ENCODE peak calls at places on chromosomes 3 and 15, in ten cellular contexts. One of them, this sample, is unnamed.
A peak's percentile ranks its signal among the peaks of the same experiment; 100 is the strongest.

GRCh38 chr15:101167791-101168462 is 83.9 kb downstream of the CHSY1 start:
- DNase-seq in stimulated activated CD8-positive, alpha-beta memory T cell treated with anti-CD3 and anti-CD28 coated beads, Interleukin-4, amount 100 ng/mL, for 4 hours: peak; percentile 44
- DNase-seq in fibroblast of the aortic adventitia: peak; percentile 96
- DNase-seq in transverse colon: peak; percentile 30
- DNase-seq in NCI-H446 treated with DMSO at 0.1 percent for 48 hours: no peak
- DNase-seq in cardiac muscle cell: peak; percentile 96
- DNase-seq in A673: no peak
- DNase-seq in ovary: no peak
- DNase-seq in cardiac fibroblast: peak; percentile 96
- DNase-seq in IMR-90: peak; percentile 97
- DNase-seq in this sample: peak; percentile 95

GRCh38 chr3:10565814-10566213 is 60.4 kb upstream of the ATP2B2 start:
- DNase-seq in stimulated activated CD8-positive, alpha-beta memory T cell treated with anti-CD3 and anti-CD28 coated beads, Interleukin-4, amount 100 ng/mL, for 4 hours: no peak
- DNase-seq in fibroblast of the aortic adventitia: no peak
- DNase-seq in transverse colon: no peak
- DNase-seq in NCI-H446 treated with DMSO at 0.1 percent for 48 hours: no peak
- DNase-seq in cardiac muscle cell: no peak
- DNase-seq in A673: no peak
- DNase-seq in ovary: no peak
- DNase-seq in cardiac fibroblast: no peak
- DNase-seq in IMR-90: no peak
- DNase-seq in this sample: no peak

GRCh38 chr3:100968908-100969556 is 24.2 kb downstream of the ABI3BP start:
- DNase-seq in stimulated activated CD8-positive, alpha-beta memory T cell treated with anti-CD3 and anti-CD28 coated beads, Interleukin-4, amount 100 ng/mL, for 4 hours: no peak
- DNase-seq in fibroblast of the aortic adventitia: peak; percentile 92
- DNase-seq in transverse colon: no peak
- DNase-seq in NCI-H446 treated with DMSO at 0.1 percent for 48 hours: no peak
- DNase-seq in cardiac muscle cell: peak; percentile 53
- DNase-seq in A673: no peak
- DNase-seq in ovary: no peak
- DNase-seq in cardiac fibroblast: peak; percentile 51
- DNase-seq in IMR-90: no peak
- DNase-seq in this sample: no peak

GRCh38 chr3:43296565-43296964 is 10.2 kb downstream of the SNRK start:
- DNase-seq in stimulated activated CD8-positive, alpha-beta memory T cell treated with anti-CD3 and anti-CD28 coated beads, Interleukin-4, amount 100 ng/mL, for 4 hours: peak; percentile 54
- DNase-seq in fibroblast of the aortic adventitia: peak; percentile 23
- DNase-seq in transverse colon: peak; percentile 46
- DNase-seq in NCI-H446 treated with DMSO at 0.1 percent for 48 hours: no peak
- DNase-seq in cardiac muscle cell: peak; percentile 48
- DNase-seq in A673: peak; percentile 10
- DNase-seq in ovary: no peak
- DNase-seq in cardiac fibroblast: peak; percentile 52
- DNase-seq in IMR-90: peak; percentile 23
- DNase-seq in this sample: peak; percentile 47

GRCh38 chr3:149934524-149934923 is 36.2 kb downstream of the PFN2 start:
- DNase-seq in stimulated activated CD8-positive, alpha-beta memory T cell treated with anti-CD3 and anti-CD28 coated beads, Interleukin-4, amount 100 ng/mL, for 4 hours: no peak
- DNase-seq in fibroblast of the aortic adventitia: peak; percentile 90
- DNase-seq in transverse colon: no peak
- DNase-seq in NCI-H446 treated with DMSO at 0.1 percent for 48 hours: no peak
- DNase-seq in cardiac muscle cell: peak; percentile 87
- DNase-seq in A673: no peak
- DNase-seq in ovary: no peak
- DNase-seq in cardiac fibroblast: peak; percentile 88
- DNase-seq in IMR-90: peak; percentile 85
- DNase-seq in this sample: no peak

GRCh38 chr3:175495331-175495730 is 636.2 kb downstream of the NAALADL2 start:
- DNase-seq in stimulated activated CD8-positive, alpha-beta memory T cell treated with anti-CD3 and anti-CD28 coated beads, Interleukin-4, amount 100 ng/mL, for 4 hours: no peak
- DNase-seq in fibroblast of the aortic adventitia: no peak
- DNase-seq in transverse colon: no peak
- DNase-seq in NCI-H446 treated with DMSO at 0.1 percent for 48 hours: no peak
- DNase-seq in cardiac muscle cell: no peak
- DNase-seq in A673: no peak
- DNase-seq in ovary: no peak
- DNase-seq in cardiac fibroblast: no peak
- DNase-seq in IMR-90: no peak
- DNase-seq in this sample: no peak

GRCh38 chr3:187770224-187770623 is 25.0 kb upstream of the BCL6 start:
- DNase-seq in stimulated activated CD8-positive, alpha-beta memory T cell treated with anti-CD3 and anti-CD28 coated beads, Interleukin-4, amount 100 ng/mL, for 4 hours: no peak
- DNase-seq in fibroblast of the aortic adventitia: no peak
- DNase-seq in transverse colon: no peak
- DNase-seq in NCI-H446 treated with DMSO at 0.1 percent for 48 hours: no peak
- DNase-seq in cardiac muscle cell: no peak
- DNase-seq in A673: no peak
- DNase-seq in ovary: no peak
- DNase-seq in cardiac fibroblast: no peak
- DNase-seq in IMR-90: no peak
- DNase-seq in this sample: no peak

GRCh38 chr3:45724919-45725318 is 35.7 kb downstream of the SACM1L start:
- DNase-seq in stimulated activated CD8-positive, alpha-beta memory T cell treated with anti-CD3 and anti-CD28 coated beads, Interleukin-4, amount 100 ng/mL, for 4 hours: no peak
- DNase-seq in fibroblast of the aortic adventitia: no peak
- DNase-seq in transverse colon: no peak
- DNase-seq in NCI-H446 treated with DMSO at 0.1 percent for 48 hours: no peak
- DNase-seq in cardiac muscle cell: no peak
- DNase-seq in A673: no peak
- DNase-seq in ovary: no peak
- DNase-seq in cardiac fibroblast: no peak
- DNase-seq in IMR-90: no peak
- DNase-seq in this sample: no peak

GRCh38 chr3:186021673-186022362 is 84.0 kb upstream of the TRA2B start:
- DNase-seq in stimulated activated CD8-positive, alpha-beta memory T cell treated with anti-CD3 and anti-CD28 coated beads, Interleukin-4, amount 100 ng/mL, for 4 hours: no peak
- DNase-seq in fibroblast of the aortic adventitia: peak; percentile 91
- DNase-seq in transverse colon: no peak
- DNase-seq in NCI-H446 treated with DMSO at 0.1 percent for 48 hours: peak; percentile 41
- DNase-seq in cardiac muscle cell: peak; percentile 83
- DNase-seq in A673: peak; percentile 91
- DNase-seq in ovary: no peak
- DNase-seq in cardiac fibroblast: peak; percentile 79
- DNase-seq in IMR-90: peak; percentile 95
- DNase-seq in this sample: no peak

GRCh38 chr3:45065373-45065720 is 39.2 kb downstream of the CLEC3B start:
- DNase-seq in stimulated activated CD8-positive, alpha-beta memory T cell treated with anti-CD3 and anti-CD28 coated beads, Interleukin-4, amount 100 ng/mL, for 4 hours: no peak
- DNase-seq in fibroblast of the aortic adventitia: no peak
- DNase-seq in transverse colon: no peak
- DNase-seq in NCI-H446 treated with DMSO at 0.1 percent for 48 hours: no peak
- DNase-seq in cardiac muscle cell: no peak
- DNase-seq in A673: no peak
- DNase-seq in ovary: no peak
- DNase-seq in cardiac fibroblast: no peak
- DNase-seq in IMR-90: no peak
- DNase-seq in this sample: no peak

GRCh38 chr3:189745622-189746021 is 114.4 kb downstream of the TP63 start:
- DNase-seq in stimulated activated CD8-positive, alpha-beta memory T cell treated with anti-CD3 and anti-CD28 coated beads, Interleukin-4, amount 100 ng/mL, for 4 hours: no peak
- DNase-seq in fibroblast of the aortic adventitia: no peak
- DNase-seq in transverse colon: no peak
- DNase-seq in NCI-H446 treated with DMSO at 0.1 percent for 48 hours: no peak
- DNase-seq in cardiac muscle cell: no peak
- DNase-seq in A673: no peak
- DNase-seq in ovary: no peak
- DNase-seq in cardiac fibroblast: no peak
- DNase-seq in IMR-90: no peak
- DNase-seq in this sample: no peak

GRCh38 chr3:171788546-171789351 is 21.5 kb downstream of the PLD1 start:
- DNase-seq in stimulated activated CD8-positive, alpha-beta memory T cell treated with anti-CD3 and anti-CD28 coated beads, Interleukin-4, amount 100 ng/mL, for 4 hours: no peak
- DNase-seq in fibroblast of the aortic adventitia: peak; percentile 96
- DNase-seq in transverse colon: no peak
- DNase-seq in NCI-H446 treated with DMSO at 0.1 percent for 48 hours: no peak
- DNase-seq in cardiac muscle cell: peak; percentile 94
- DNase-seq in A673: peak; percentile 60
- DNase-seq in ovary: no peak
- DNase-seq in cardiac fibroblast: peak; percentile 95
- DNase-seq in IMR-90: peak; percentile 94
- DNase-seq in this sample: peak; percentile 95

GRCh38 chr3:129061888-129062834 is 1.6 kb downstream of the GP9 start:
- DNase-seq in stimulated activated CD8-positive, alpha-beta memory T cell treated with anti-CD3 and anti-CD28 coated beads, Interleukin-4, amount 100 ng/mL, for 4 hours: no peak
- DNase-seq in fibroblast of the aortic adventitia: no peak
- DNase-seq in transverse colon: no peak
- DNase-seq in NCI-H446 treated with DMSO at 0.1 percent for 48 hours: no peak
- DNase-seq in cardiac muscle cell: no peak
- DNase-seq in A673: no peak
- DNase-seq in ovary: no peak
- DNase-seq in cardiac fibroblast: no peak
- DNase-seq in IMR-90: no peak
- DNase-seq in this sample: no peak

GRCh38 chr3:71511446-71511845 is 72.1 kb downstream of the FOXP1 start:
- DNase-seq in stimulated activated CD8-positive, alpha-beta memory T cell treated with anti-CD3 and anti-CD28 coated beads, Interleukin-4, amount 100 ng/mL, for 4 hours: no peak
- DNase-seq in fibroblast of the aortic adventitia: no peak
- DNase-seq in transverse colon: no peak
- DNase-seq in NCI-H446 treated with DMSO at 0.1 percent for 48 hours: no peak
- DNase-seq in cardiac muscle cell: no peak
- DNase-seq in A673: no peak
- DNase-seq in ovary: no peak
- DNase-seq in cardiac fibroblast: no peak
- DNase-seq in IMR-90: no peak
- DNase-seq in this sample: no peak